ENCODE peak calls at places on chromosomes 7 and 10, in ten cellular contexts. Q is hepatocyte, O is tibial artery, W is astrocyte, U is mesendoderm, E is RWPE1, C is body of pancreas, F is transverse colon, Z is Karpas-422, T is PC-3. B is an unnamed sample.

GRCh38 chr7:106524690-106525059 is 136.3 kb downstream of the CCDC71L start:
- DNase-seq in U (no peak), Z (no peak), W (no peak), C (no peak), F (no peak), O (no peak), T (no peak), E (no peak), Q (no peak), B (no peak)

GRCh38 chr7:181738-182137 is 10.6 kb upstream of the FAM20C start:
- DNase-seq in Z (no peak), T (no peak), O (no peak), E (no peak), Q (no peak), U (no peak), W (no peak), F (no peak), C (no peak), B (no peak)

GRCh38 chr7:21850531-21851285 is 95.0 kb downstream of the CDCA7L start:
- DNase-seq in U (peak), Q (no peak), E (no peak), O (no peak), C (no peak), Z (no peak), T (peak), F (no peak), W (peak), B (no peak)

GRCh38 chr7:41730668-41731067 is 27.8 kb upstream of the INHBA start:
- DNase-seq in W (no peak), F (no peak), E (no peak), T (peak), U (no peak), O (no peak), Z (no peak), C (no peak), Q (peak), B (no peak)

GRCh38 chr10:86757110-86757790 is 831 bp downstream of the BMPR1A start:
- DNase-seq in F (peak), T (peak), O (peak), W (peak), Z (no peak), U (peak), Q (peak), C (peak), E (peak), B (no peak)

GRCh38 chr10:96719850-96720421 is 378 bp downstream of the PIK3AP1 start:
- DNase-seq in U (peak), O (peak), E (no peak), Z (peak), W (no peak), Q (peak), T (peak), F (peak), C (peak), B (no peak)

GRCh38 chr7:23106801-23107713 is 1.5 kb downstream of the KLHL7 start:
- DNase-seq in Z (no peak), W (no peak), C (no peak), E (no peak), F (no peak), Q (peak), O (no peak), T (peak), U (no peak), B (no peak)

GRCh38 chr10:122181055-122181732 is 89.9 kb upstream of the BTBD16 start:
- DNase-seq in F (no peak), E (peak), Z (no peak), C (no peak), O (no peak), T (peak), Q (no peak), U (no peak), W (peak), B (no peak)

GRCh38 chr10:2681911-2682310 is 385.4 kb upstream of the PFKP start:
- DNase-seq in Z (no peak), O (no peak), T (no peak), W (no peak), U (no peak), F (no peak), Q (no peak), C (no peak), E (no peak), B (no peak)

GRCh38 chr7:142908921-142909870 is 23.7 kb upstream of the TRPV6 start:
- DNase-seq in F (no peak), T (no peak), U (peak), W (no peak), Q (peak), Z (peak), O (no peak), C (peak), E (peak), B (no peak)

GRCh38 chr7:2864999-2865670 is 21.0 kb upstream of the GNA12 start:
- DNase-seq in T (peak), E (peak), Z (peak), W (peak), C (peak), U (peak), Q (peak), F (peak), O (peak), B (no peak)

GRCh38 chr10:132543916-132544743 is 6.5 kb downstream of the INPP5A start:
- DNase-seq in O (peak), Z (no peak), C (no peak), U (no peak), F (no peak), T (no peak), E (no peak), Q (no peak), W (no peak), B (no peak)

GRCh38 chr7:81845628-81846259 is 75.9 kb upstream of the HGF start:
- DNase-seq in C (no peak), T (no peak), Z (peak), E (no peak), U (peak), F (no peak), O (no peak), W (no peak), Q (peak), B (no peak)

GRCh38 chr10:15189133-15189881 is 20.8 kb upstream of the NMT2 start:
- DNase-seq in Z (peak), T (no peak), U (no peak), C (no peak), F (no peak), E (no peak), O (no peak), Q (no peak), W (no peak), B (no peak)

GRCh38 chr7:27160147-27160545 is 3.7 kb upstream of the HOXA7 start:
- DNase-seq in U (no peak), E (no peak), T (peak), Z (no peak), F (peak), C (no peak), W (no peak), Q (peak), O (peak), B (no peak)

GRCh38 chr7:1531263-1531978 is 919 bp downstream of the MAFK start:
- DNase-seq in F (peak), Z (peak), C (peak), T (peak), E (peak), U (no peak), O (peak), W (no peak), Q (peak), B (no peak)

GRCh38 chr7:104723001-104723400 is 291.0 kb upstream of the KMT2E start:
- DNase-seq in Q (no peak), U (no peak), F (no peak), T (no peak), O (no peak), E (no peak), C (no peak), W (no peak), Z (no peak), B (no peak)

GRCh38 chr7:105649727-105650381 is 68.6 kb upstream of the EFCAB10 start:
- DNase-seq in Z (peak), Q (no peak), C (no peak), O (no peak), T (peak), U (no peak), E (no peak), W (peak), F (no peak), B (no peak)

GRCh38 chr10:86283466-86284287 is 82.9 kb downstream of the GRID1 start:
- DNase-seq in Q (no peak), C (no peak), E (no peak), U (no peak), F (no peak), T (no peak), W (no peak), O (peak), Z (no peak), B (no peak)

GRCh38 chr7:51325937-51326336 is 9.3 kb upstream of the COBL start:
- DNase-seq in E (no peak), C (no peak), T (no peak), O (no peak), Q (no peak), W (no peak), Z (no peak), F (no peak), U (no peak), B (no peak)

GRCh38 chr7:151013728-151014497 is 10.4 kb downstream of the ATG9B start:
- DNase-seq in Z (peak), O (no peak), F (peak), E (no peak), C (peak), Q (peak), T (peak), U (peak), W (peak), B (no peak)

GRCh38 chr7:151012921-151013347 is 11.4 kb downstream of the ATG9B start:
- DNase-seq in Q (peak), O (no peak), C (peak), W (no peak), Z (no peak), E (peak), T (peak), F (no peak), U (peak), B (no peak)

GRCh38 chr7:151014950-151015349 is 9.3 kb downstream of the ATG9B start:
- DNase-seq in W (no peak), O (no peak), Z (no peak), U (no peak), E (peak), T (peak), Q (no peak), C (no peak), F (peak), B (no peak)

GRCh38 chr7:151012031-151012692 is 12.1 kb downstream of the ATG9B start:
- DNase-seq in O (no peak), Z (no peak), U (no peak), F (peak), W (no peak), C (no peak), Q (peak), T (no peak), E (no peak), B (no peak)

DNA sequence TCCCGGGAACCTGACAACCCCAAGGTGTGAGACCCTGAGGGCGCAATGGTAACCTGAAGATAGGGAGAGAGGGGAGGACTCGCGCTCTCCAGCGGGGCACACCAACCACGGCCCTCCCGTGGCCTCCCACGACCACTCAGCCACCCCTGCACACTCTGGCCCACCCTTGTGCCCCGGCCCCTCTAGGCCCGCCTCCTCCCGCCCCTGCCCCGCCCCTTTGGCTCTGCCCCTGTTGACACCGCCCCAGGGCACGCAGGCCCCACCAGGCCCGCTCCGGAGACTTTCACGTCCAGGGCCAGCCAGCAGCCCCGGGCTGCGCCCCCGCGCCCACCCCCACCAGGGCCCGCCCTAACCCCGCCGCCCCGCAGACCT is 11.0 kb downstream of the ATG9B start:
- DNase-seq in Q (no peak), Z (no peak), F (no peak), W (no peak), T (no peak), O (no peak), U (no peak), C (no peak), E (no peak), B (no peak)
- H3K27ac ChIP-seq in Q (peak), Z (no peak), F (no peak), W (no peak), T (no peak), O (no peak), U (no peak), C (no peak), E (no peak), B (no peak)

GRCh38 chr7:98126311-98127142 is 19.9 kb downstream of the LMTK2 start:
- DNase-seq in F (no peak), Q (no peak), C (no peak), T (peak), W (no peak), Z (no peak), O (no peak), U (no peak), E (no peak), B (no peak)

GRCh38 chr7:98133181-98133580 is 26.5 kb downstream of the LMTK2 start:
- DNase-seq in U (no peak), Z (peak), T (peak), E (no peak), O (no peak), W (peak), Q (no peak), C (no peak), F (peak), B (no peak)

GRCh38 chr7:98125758-98126157 is 19.1 kb downstream of the LMTK2 start:
- DNase-seq in T (no peak), F (no peak), Z (no peak), W (no peak), C (no peak), Q (no peak), U (no peak), E (no peak), O (no peak), B (no peak)

GRCh38 chr7:98130959-98131358 is 24.3 kb downstream of the LMTK2 start:
- DNase-seq in Z (no peak), O (no peak), T (no peak), C (no peak), U (no peak), E (no peak), Q (no peak), F (no peak), W (peak), B (no peak)

GRCh38 chr7:98128346-98128745 is 21.7 kb downstream of the LMTK2 start:
- DNase-seq in Q (no peak), Z (no peak), O (no peak), T (no peak), E (no peak), F (no peak), U (no peak), C (no peak), W (no peak), B (no peak)
- H3K27ac ChIP-seq in Q (no peak), Z (no peak), O (no peak), T (no peak), E (no peak), F (no peak), U (no peak), C (no peak), W (no peak), B (no peak)

GRCh38 chr7:130956417-130957139 is 222.6 kb upstream of the KLF14 start:
- DNase-seq in W (peak), F (no peak), O (no peak), U (no peak), E (no peak), C (no peak), Q (no peak), Z (no peak), T (no peak), B (no peak)
- H3K27ac ChIP-seq in W (peak), F (peak), O (no peak), U (no peak), E (no peak), C (no peak), Q (no peak), Z (peak), T (no peak), B (no peak)

DNA sequence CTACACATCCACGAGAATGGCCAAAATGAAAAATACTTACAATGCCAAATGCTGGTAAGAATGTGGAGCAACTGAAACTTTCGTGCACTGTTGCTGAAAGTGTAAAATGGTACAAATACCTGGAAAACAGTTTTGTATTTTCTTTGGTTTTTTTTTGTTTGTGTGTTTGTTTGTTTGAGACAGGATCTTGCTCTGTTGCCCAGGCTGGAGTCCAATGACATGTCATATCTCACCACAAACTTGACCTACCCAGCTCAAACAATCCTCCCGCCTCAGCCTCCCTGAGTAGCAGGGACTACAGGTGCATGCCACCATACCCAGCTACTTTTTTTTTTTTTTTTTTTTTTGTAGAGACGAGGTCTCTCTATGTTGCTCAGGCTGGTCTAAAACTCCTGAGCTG is 35.6 kb upstream of the CAV2 start:
- DNase-seq in F (no peak), W (no peak), O (no peak), T (no peak), U (no peak), Q (no peak), C (no peak), E (no peak), Z (no peak), B (no peak)
- H3K27ac ChIP-seq in F (no peak), W (no peak), O (no peak), T (peak), U (no peak), Q (no peak), C (no peak), E (no peak), Z (no peak), B (peak)

GRCh38 chr10:29553732-29554260 is 81.0 kb downstream of the SVIL start:
- DNase-seq in O (no peak), Q (no peak), C (no peak), F (no peak), T (no peak), U (no peak), Z (peak), E (no peak), W (no peak), B (no peak)
- H3K27ac ChIP-seq in O (peak), Q (no peak), C (no peak), F (no peak), T (no peak), U (no peak), Z (no peak), E (no peak), W (no peak), B (no peak)

B was measured in epithelial cell of prostate.